ENCODE peak calls at places on chromosome 13, in nine cellular contexts. U is uterus, S is left lung, M is heart left ventricle, L is GM23338, D is GM23248, H is heart right ventricle, P is spleen, K is H1. G is an unnamed sample.

GRCh38 chr13:24891476-24892108 is 127.6 kb downstream of the RNF17 start:
- DNase-seq in U (no peak), S (no peak), M (no peak), L (no peak), D (no peak), H (no peak), P (no peak), K (no peak), G (no peak)

GRCh38 chr13:58583961-58584360 is 952.4 kb downstream of the PCDH17 start:
- DNase-seq in U (no peak), S (no peak), M (no peak), L (no peak), D (no peak), H (no peak), P (no peak), K (no peak), G (no peak)

GRCh38 chr13:113009743-113010509 is 40.9 kb downstream of the MCF2L start:
- DNase-seq in U (no peak), S (no peak), M (no peak), L (no peak), D (no peak), H (no peak), P (no peak), K (no peak), G (no peak)

GRCh38 chr13:69524459-69525155 is 583.0 kb upstream of the ATXN8OS start:
- DNase-seq in U (no peak), S (no peak), M (no peak), L (peak; percentile 38), D (peak; percentile 1), H (no peak), P (no peak), K (no peak), G (no peak)

GRCh38 chr13:111937763-111938375 is 129.1 kb upstream of the SOX1 start:
- DNase-seq in U (no peak), S (no peak), M (no peak), L (no peak), D (no peak), H (no peak), P (peak; percentile 63), K (peak; percentile 24), G (no peak)

GRCh38 chr13:51734786-51735185 is 69.2 kb downstream of the DHRS12 start:
- DNase-seq in U (no peak), S (no peak), M (no peak), L (no peak), D (peak; percentile 39), H (no peak), P (no peak), K (no peak), G (no peak)

GRCh38 chr13:44302948-44303575 is 70.6 kb upstream of the SERP2 start:
- DNase-seq in U (no peak), S (no peak), M (no peak), L (no peak), D (no peak), H (no peak), P (no peak), K (no peak), G (no peak)

GRCh38 chr13:36857273-36857672 is 38.3 kb downstream of the RFXAP start:
- DNase-seq in U (no peak), S (no peak), M (no peak), L (no peak), D (peak; percentile 24), H (no peak), P (no peak), K (no peak), G (no peak)

DNA sequence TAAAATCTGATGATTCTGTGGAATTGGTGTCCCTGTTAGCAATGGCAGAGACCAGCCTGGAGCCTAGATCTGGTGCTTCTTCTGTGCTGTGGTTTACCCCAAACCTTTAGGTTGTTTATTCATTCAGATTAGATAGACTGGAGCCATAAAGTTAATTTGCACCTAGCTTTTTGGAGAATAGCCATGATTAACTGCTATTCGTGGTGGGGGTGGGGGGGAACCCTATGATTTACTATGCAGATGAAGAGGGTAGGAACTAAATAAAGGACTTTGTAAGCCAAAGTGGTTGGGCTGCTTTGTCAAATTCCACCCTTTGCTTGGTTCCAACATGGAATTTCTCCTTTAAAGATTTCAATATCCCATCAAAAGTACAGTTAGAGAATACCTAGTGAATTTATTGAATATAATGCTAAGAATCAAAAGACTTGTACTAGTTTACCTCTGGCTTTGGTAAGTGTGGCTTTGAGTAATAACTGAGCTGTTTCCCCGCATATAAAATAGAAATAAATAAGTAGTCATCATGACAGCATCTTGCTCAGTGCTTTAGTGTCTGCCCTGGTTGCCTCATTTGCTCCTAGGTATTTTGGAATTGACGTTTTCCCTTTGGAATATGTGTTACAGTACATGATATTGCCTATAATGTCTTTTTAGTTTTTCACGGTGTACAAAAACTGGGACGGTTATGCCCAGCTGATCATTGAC is 27.6 kb downstream of the SKA3 start:
- DNase-seq in U (no peak), S (no peak), M (no peak), L (peak; percentile 31), D (no peak), H (no peak), P (no peak), K (no peak), G (no peak)
- H3K27ac ChIP-seq in U (no peak overlapping the region), S (no peak overlapping the region), M (peak overlapping the region; percentile 75), L (peak overlapping the region; percentile 28), D (no peak overlapping the region), H (no peak overlapping the region), P (no peak overlapping the region), K (no peak overlapping the region), G (no peak overlapping the region)

GRCh38 chr13:49304763-49305695 is 57.3 kb downstream of the CDADC1 start:
- DNase-seq in U (no peak), S (no peak), M (no peak), L (no peak), D (no peak), H (no peak), P (no peak), K (no peak), G (no peak)

GRCh38 chr13:49307365-49307764 is 59.6 kb downstream of the CDADC1 start:
- DNase-seq in U (peak; percentile 82), S (no peak), M (peak; percentile 49), L (no peak), D (peak; percentile 10), H (no peak), P (no peak), K (no peak), G (no peak)

GRCh38 chr13:49303533-49304252 is 56.0 kb downstream of the CDADC1 start:
- DNase-seq in U (no peak), S (no peak), M (peak; percentile 62), L (no peak), D (peak; percentile 41), H (no peak), P (peak; percentile 85), K (no peak), G (no peak)

GRCh38 chr13:49304356-49304755 is 56.6 kb downstream of the CDADC1 start:
- DNase-seq in U (no peak), S (peak; percentile 73), M (no peak), L (no peak), D (no peak), H (no peak), P (no peak), K (no peak), G (no peak)

GRCh38 chr13:49305824-49306425 is 58.2 kb downstream of the CDADC1 start:
- DNase-seq in U (no peak), S (peak; percentile 70), M (no peak), L (no peak), D (no peak), H (no peak), P (no peak), K (no peak), G (no peak)
- H3K4me1 ChIP-seq in U (peaks cover 4% of the 10 kb centered on the region), S (peaks cover 4% of the 10 kb centered on the region), M (peaks cover 14% of the 10 kb centered on the region), L (no peaks in the 10 kb centered on the region), D (peaks cover 24% of the 10 kb centered on the region), H (peaks cover 14% of the 10 kb centered on the region), P (peaks cover 15% of the 10 kb centered on the region), K (peaks cover 2% of the 10 kb centered on the region), G (peaks cover 2% of the 10 kb centered on the region)

GRCh38 chr13:97385854-97386253 is 48.1 kb upstream of the RAP2A start:
- DNase-seq in U (no peak), S (no peak), M (no peak), L (no peak), D (peak; percentile 27), H (no peak), P (no peak), K (no peak), G (no peak)

GRCh38 chr13:97388385-97388784 is 45.6 kb upstream of the RAP2A start:
- DNase-seq in U (no peak), S (no peak), M (no peak), L (no peak), D (no peak), H (no peak), P (no peak), K (no peak), G (no peak)

GRCh38 chr13:97386832-97387486 is 47.0 kb upstream of the RAP2A start:
- DNase-seq in U (no peak), S (no peak), M (peak; percentile 54), L (no peak), D (no peak), H (no peak), P (no peak), K (no peak), G (peak; percentile 75)

GRCh38 chr13:97385146-97385545 is 48.8 kb upstream of the RAP2A start:
- DNase-seq in U (no peak), S (no peak), M (no peak), L (no peak), D (peak; percentile 45), H (no peak), P (no peak), K (no peak), G (no peak)

DNA sequence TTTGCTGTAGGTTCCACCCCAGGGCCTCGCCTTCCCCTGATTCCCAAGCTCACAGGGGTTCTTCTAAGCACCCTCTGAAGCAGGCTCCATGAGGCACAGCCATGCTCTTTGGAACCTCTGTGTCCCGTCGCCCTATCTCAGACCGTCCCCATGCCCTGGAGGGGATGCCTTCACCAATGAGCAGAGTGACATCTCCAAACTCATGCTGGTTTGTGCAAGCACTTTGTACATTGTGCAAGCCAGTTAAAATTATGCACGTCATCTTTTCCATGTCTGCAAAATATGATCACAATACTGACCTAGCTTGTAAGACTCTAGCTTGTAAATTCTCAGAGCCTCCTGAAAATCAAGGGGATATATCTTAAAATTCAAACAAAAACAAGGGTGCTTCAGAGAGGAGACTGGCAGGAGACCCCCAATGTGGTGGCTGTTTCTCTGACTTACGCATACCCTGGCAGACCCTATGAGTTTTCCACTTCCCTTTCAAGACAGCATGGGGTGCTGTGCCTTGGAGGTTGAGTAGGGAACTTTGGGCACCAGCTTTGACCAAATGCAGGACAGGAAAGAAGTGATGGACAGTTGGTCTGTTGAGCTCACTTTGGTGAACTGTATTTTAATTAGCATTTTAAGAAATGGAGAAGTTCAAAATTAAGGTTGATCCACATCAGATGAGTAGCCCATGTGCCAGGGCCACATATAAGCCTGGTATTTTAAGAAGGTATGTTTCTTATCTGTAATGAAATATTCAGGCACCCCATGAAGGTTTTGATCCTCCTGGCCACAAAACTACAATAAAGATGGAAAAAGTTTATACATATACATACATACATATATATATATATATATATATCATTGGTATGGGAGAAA is 46.2 kb upstream of the RAP2A start:
- DNase-seq in U (no peak), S (no peak), M (no peak), L (no peak), D (no peak), H (no peak), P (no peak), K (no peak), G (no peak)
- H3K27ac ChIP-seq in U (no peak overlapping the region), S (peak overlapping the region; percentile 16), M (no peak overlapping the region), L (no peak overlapping the region), D (no peak overlapping the region), H (no peak overlapping the region), P (no peak overlapping the region), K (no peak overlapping the region), G (no peak overlapping the region)

GRCh38 chr13:40386586-40386985 is 279.9 kb downstream of the FOXO1 start:
- DNase-seq in U (no peak), S (no peak), M (no peak), L (no peak), D (no peak), H (no peak), P (no peak), K (no peak), G (no peak)
- H3K4me1 ChIP-seq in U (no peaks in the 10 kb centered on the region), S (no peaks in the 10 kb centered on the region), M (no peaks in the 10 kb centered on the region), L (peaks cover 17% of the 10 kb centered on the region), D (no peaks in the 10 kb centered on the region), H (no peaks in the 10 kb centered on the region), P (peaks cover 22% of the 10 kb centered on the region), K (peaks cover 15% of the 10 kb centered on the region), G (no peaks in the 10 kb centered on the region)

G was measured in aorta.